ENCODE peak calls at places on chromosomes 11 and 22, in five cellular contexts. One of them, this sample, is unnamed.

GRCh38 chr22:22229683-22230420 is 14.7 kb upstream of the VPREB1 start:
- DNase-seq in choroid plexus epithelial cell: no peak
- DNase-seq in AG04449: no peak
- DNase-seq in CD4-positive, CD25-positive, alpha-beta regulatory T cell: no peak
- DNase-seq in AG09309: no peak
- DNase-seq in this sample: no peak

GRCh38 chr11:124865181-124865901 is at the start of gene ROBO3:
- DNase-seq in choroid plexus epithelial cell: no peak
- DNase-seq in AG04449: no peak
- DNase-seq in CD4-positive, CD25-positive, alpha-beta regulatory T cell: no peak
- DNase-seq in AG09309: no peak
- DNase-seq in this sample: no peak

GRCh38 chr11:112318661-112319060 is 58.0 kb upstream of the PLET1 start:
- DNase-seq in choroid plexus epithelial cell: no peak
- DNase-seq in AG04449: no peak
- DNase-seq in CD4-positive, CD25-positive, alpha-beta regulatory T cell: no peak
- DNase-seq in AG09309: no peak
- DNase-seq in this sample: no peak

GRCh38 chr11:104033561-104033960 is 2.9 kb upstream of the DDI1 start:
- DNase-seq in choroid plexus epithelial cell: peak; percentile 70
- DNase-seq in AG04449: no peak
- DNase-seq in CD4-positive, CD25-positive, alpha-beta regulatory T cell: no peak
- DNase-seq in AG09309: no peak
- DNase-seq in this sample: no peak

GRCh38 chr11:31542862-31543261 is 33.3 kb downstream of the ELP4 start:
- DNase-seq in choroid plexus epithelial cell: no peak
- DNase-seq in AG04449: no peak
- DNase-seq in CD4-positive, CD25-positive, alpha-beta regulatory T cell: no peak
- DNase-seq in AG09309: no peak
- DNase-seq in this sample: no peak

GRCh38 chr11:99020324-99021225 is at the start of gene CNTN5:
- DNase-seq in choroid plexus epithelial cell: peak; percentile 63
- DNase-seq in AG04449: no peak
- DNase-seq in CD4-positive, CD25-positive, alpha-beta regulatory T cell: peak; percentile 1
- DNase-seq in AG09309: no peak
- DNase-seq in this sample: peak; percentile 1

GRCh38 chr22:34588893-34589545 is 476.9 kb upstream of the ISX start:
- DNase-seq in choroid plexus epithelial cell: no peak
- DNase-seq in AG04449: no peak
- DNase-seq in CD4-positive, CD25-positive, alpha-beta regulatory T cell: no peak
- DNase-seq in AG09309: no peak
- DNase-seq in this sample: no peak

GRCh38 chr11:35042906-35043305 is 96.1 kb upstream of the CD44 start:
- DNase-seq in choroid plexus epithelial cell: no peak
- DNase-seq in AG04449: no peak
- DNase-seq in CD4-positive, CD25-positive, alpha-beta regulatory T cell: no peak
- DNase-seq in AG09309: no peak
- DNase-seq in this sample: no peak

GRCh38 chr22:29816539-29816938 is 21.5 kb downstream of the ASCC2 start:
- DNase-seq in choroid plexus epithelial cell: no peak
- DNase-seq in AG04449: no peak
- DNase-seq in CD4-positive, CD25-positive, alpha-beta regulatory T cell: no peak
- DNase-seq in AG09309: no peak
- DNase-seq in this sample: no peak

GRCh38 chr22:19607198-19608113 is 83.2 kb upstream of the CLDN5 start:
- DNase-seq in choroid plexus epithelial cell: peak; percentile 32
- DNase-seq in AG04449: no peak
- DNase-seq in CD4-positive, CD25-positive, alpha-beta regulatory T cell: peak; percentile 60
- DNase-seq in AG09309: no peak
- DNase-seq in this sample: no peak

GRCh38 chr11:32987851-32988250 is 27.8 kb upstream of the DEPDC7 start:
- DNase-seq in choroid plexus epithelial cell: no peak
- DNase-seq in AG04449: no peak
- DNase-seq in CD4-positive, CD25-positive, alpha-beta regulatory T cell: no peak
- DNase-seq in AG09309: no peak
- DNase-seq in this sample: no peak

GRCh38 chr11:84890706-84891105 is 736.4 kb downstream of the DLG2 start:
- DNase-seq in choroid plexus epithelial cell: peak; percentile 35
- DNase-seq in AG04449: no peak
- DNase-seq in CD4-positive, CD25-positive, alpha-beta regulatory T cell: no peak
- DNase-seq in AG09309: no peak
- DNase-seq in this sample: no peak

GRCh38 chr22:35930933-35931332 is 97.7 kb downstream of the RBFOX2 start:
- DNase-seq in choroid plexus epithelial cell: peak; percentile 92
- DNase-seq in AG04449: no peak
- DNase-seq in CD4-positive, CD25-positive, alpha-beta regulatory T cell: peak; percentile 17
- DNase-seq in AG09309: peak; percentile 55
- DNase-seq in this sample: peak; percentile 16

GRCh38 chr11:133986545-133986944 is 29.8 kb upstream of the IGSF9B start:
- DNase-seq in choroid plexus epithelial cell: no peak
- DNase-seq in AG04449: no peak
- DNase-seq in CD4-positive, CD25-positive, alpha-beta regulatory T cell: no peak
- DNase-seq in AG09309: no peak
- DNase-seq in this sample: no peak

GRCh38 chr11:120929664-120930154 is 94.2 kb upstream of the TBCEL start:
- DNase-seq in choroid plexus epithelial cell: peak; percentile 62
- DNase-seq in AG04449: no peak
- DNase-seq in CD4-positive, CD25-positive, alpha-beta regulatory T cell: peak; percentile 48
- DNase-seq in AG09309: no peak
- DNase-seq in this sample: peak; percentile 28

GRCh38 chr11:17927041-17927440 is 85.8 kb downstream of the SERGEF start:
- DNase-seq in choroid plexus epithelial cell: no peak
- DNase-seq in AG04449: no peak
- DNase-seq in CD4-positive, CD25-positive, alpha-beta regulatory T cell: no peak
- DNase-seq in AG09309: no peak
- DNase-seq in this sample: no peak

GRCh38 chr11:11456896-11457295 is 103.8 kb upstream of the CSNK2A3 start:
- DNase-seq in choroid plexus epithelial cell: no peak
- DNase-seq in AG04449: no peak
- DNase-seq in CD4-positive, CD25-positive, alpha-beta regulatory T cell: no peak
- DNase-seq in AG09309: no peak
- DNase-seq in this sample: no peak

GRCh38 chr22:46433318-46433717 is 97.8 kb downstream of the TRMU start:
- DNase-seq in choroid plexus epithelial cell: no peak
- DNase-seq in AG04449: no peak
- DNase-seq in CD4-positive, CD25-positive, alpha-beta regulatory T cell: no peak
- DNase-seq in AG09309: no peak
- DNase-seq in this sample: no peak
- H3K4me3 ChIP-seq in choroid plexus epithelial cell: no peak overlapping the region
- H3K4me3 ChIP-seq in AG04449: no peak overlapping the region
- H3K4me3 ChIP-seq in CD4-positive, CD25-positive, alpha-beta regulatory T cell: no peak overlapping the region
- H3K4me3 ChIP-seq in AG09309: no peak overlapping the region
- H3K4me3 ChIP-seq in this sample: no peak overlapping the region

DNA sequence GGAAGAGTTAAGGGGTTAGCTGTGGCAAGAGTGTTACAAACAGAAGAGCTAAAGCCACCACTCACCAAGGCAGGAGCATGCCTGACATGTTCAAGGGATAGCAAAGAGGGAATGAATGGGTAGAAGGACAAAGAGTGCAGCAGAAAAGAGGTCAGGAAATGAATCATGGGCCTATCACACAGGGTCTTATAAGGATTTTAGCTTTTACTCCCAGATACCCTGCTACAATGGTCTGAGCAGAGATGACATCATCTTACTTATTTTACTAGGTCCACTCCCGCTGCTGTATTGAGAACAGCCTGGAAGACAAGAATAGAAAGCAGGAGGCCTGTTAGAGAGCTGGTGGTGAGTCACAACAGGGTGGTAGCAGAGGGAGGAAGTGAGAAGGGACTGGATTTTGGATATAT is 9.8 kb downstream of the TRAF6 start:
- DNase-seq in choroid plexus epithelial cell: peak; percentile 92
- DNase-seq in AG04449: peak; percentile 63
- DNase-seq in CD4-positive, CD25-positive, alpha-beta regulatory T cell: no peak
- DNase-seq in AG09309: peak; percentile 71
- DNase-seq in this sample: no peak
- H3K4me3 ChIP-seq in choroid plexus epithelial cell: no peak overlapping the region
- H3K4me3 ChIP-seq in AG04449: no peak overlapping the region
- H3K4me3 ChIP-seq in CD4-positive, CD25-positive, alpha-beta regulatory T cell: no peak overlapping the region
- H3K4me3 ChIP-seq in AG09309: no peak overlapping the region
- H3K4me3 ChIP-seq in this sample: no peak overlapping the region

GRCh38 chr22:44615602-44616180 is 86.3 kb upstream of the PRR5 start:
- DNase-seq in choroid plexus epithelial cell: no peak
- DNase-seq in AG04449: no peak
- DNase-seq in CD4-positive, CD25-positive, alpha-beta regulatory T cell: no peak
- DNase-seq in AG09309: no peak
- DNase-seq in this sample: no peak

GRCh38 chr22:44616461-44616860 is 85.5 kb upstream of the PRR5 start:
- DNase-seq in choroid plexus epithelial cell: no peak
- DNase-seq in AG04449: no peak
- DNase-seq in CD4-positive, CD25-positive, alpha-beta regulatory T cell: no peak
- DNase-seq in AG09309: no peak
- DNase-seq in this sample: no peak

GRCh38 chr22:44618400-44618799 is 83.6 kb upstream of the PRR5 start:
- DNase-seq in choroid plexus epithelial cell: no peak
- DNase-seq in AG04449: no peak
- DNase-seq in CD4-positive, CD25-positive, alpha-beta regulatory T cell: no peak
- DNase-seq in AG09309: no peak
- DNase-seq in this sample: no peak

GRCh38 chr22:44617828-44618227 is 84.2 kb upstream of the PRR5 start:
- DNase-seq in choroid plexus epithelial cell: no peak
- DNase-seq in AG04449: no peak
- DNase-seq in CD4-positive, CD25-positive, alpha-beta regulatory T cell: no peak
- DNase-seq in AG09309: no peak
- DNase-seq in this sample: no peak

DNA sequence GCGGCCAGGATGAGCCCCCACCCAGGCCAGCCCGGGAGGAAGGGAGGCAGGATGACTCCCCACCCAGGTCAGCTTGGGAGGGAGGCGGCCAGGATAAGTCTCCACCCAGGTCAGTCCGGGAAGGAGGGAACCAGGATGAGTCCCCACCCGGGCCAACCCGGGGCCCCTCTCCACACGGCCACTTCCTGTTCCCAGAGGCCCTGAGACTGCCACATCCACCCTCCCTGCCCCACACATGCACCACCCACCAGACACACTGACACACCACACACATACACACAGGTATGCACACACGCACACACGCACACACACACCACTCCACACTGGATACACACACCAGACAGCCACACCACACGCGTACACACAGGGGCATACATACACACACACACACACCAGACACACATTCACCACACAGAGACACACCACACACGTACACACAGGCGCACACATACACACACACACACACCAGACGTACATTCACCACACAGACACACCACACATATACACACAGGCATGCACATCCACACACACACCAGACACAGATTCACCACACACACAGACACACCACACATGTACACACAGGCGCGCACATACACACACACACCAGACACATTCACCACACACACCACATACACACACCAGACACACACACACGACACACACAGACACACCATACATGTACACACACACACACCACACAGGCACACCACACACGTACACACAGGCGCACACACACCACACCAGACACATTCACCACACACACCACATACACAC is 84.9 kb upstream of the PRR5 start:
- DNase-seq in choroid plexus epithelial cell: no peak
- DNase-seq in AG04449: no peak
- DNase-seq in CD4-positive, CD25-positive, alpha-beta regulatory T cell: no peak
- DNase-seq in AG09309: no peak
- DNase-seq in this sample: no peak
- H3K4me3 ChIP-seq in choroid plexus epithelial cell: no peak overlapping the region
- H3K4me3 ChIP-seq in AG04449: no peak overlapping the region
- H3K4me3 ChIP-seq in CD4-positive, CD25-positive, alpha-beta regulatory T cell: no peak overlapping the region
- H3K4me3 ChIP-seq in AG09309: no peak overlapping the region
- H3K4me3 ChIP-seq in this sample: no peak overlapping the region

DNA sequence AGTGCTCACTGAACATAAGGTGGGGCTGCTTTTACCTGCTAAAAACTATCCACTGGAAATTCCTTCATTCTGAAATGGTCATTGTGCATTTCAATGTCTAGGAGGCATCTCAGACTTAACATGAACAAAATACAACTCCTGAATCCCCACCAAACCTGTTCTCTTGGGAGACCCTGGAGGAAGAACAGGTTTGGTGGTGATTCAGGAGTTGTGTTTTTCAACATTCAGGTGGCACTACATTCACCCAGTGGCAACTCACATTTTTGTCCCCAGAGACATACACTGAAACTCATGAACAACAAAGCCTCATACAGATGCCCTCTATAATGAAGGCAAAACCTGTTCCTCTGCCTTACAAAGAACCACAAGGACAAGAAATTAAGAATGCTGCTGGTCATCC is 64.3 kb upstream of the CYP2D6 start:
- DNase-seq in choroid plexus epithelial cell: no peak
- DNase-seq in AG04449: no peak
- DNase-seq in CD4-positive, CD25-positive, alpha-beta regulatory T cell: no peak
- DNase-seq in AG09309: no peak
- DNase-seq in this sample: no peak
- H3K4me3 ChIP-seq in choroid plexus epithelial cell: no peak overlapping the region
- H3K4me3 ChIP-seq in AG04449: no peak overlapping the region
- H3K4me3 ChIP-seq in CD4-positive, CD25-positive, alpha-beta regulatory T cell: no peak overlapping the region
- H3K4me3 ChIP-seq in AG09309: no peak overlapping the region
- H3K4me3 ChIP-seq in this sample: no peak overlapping the region

GRCh38 chr11:1460994-1461805 is 25.4 kb downstream of the MOB2 start:
- DNase-seq in choroid plexus epithelial cell: no peak
- DNase-seq in AG04449: no peak
- DNase-seq in CD4-positive, CD25-positive, alpha-beta regulatory T cell: no peak
- DNase-seq in AG09309: no peak
- DNase-seq in this sample: no peak
- H3K4me3 ChIP-seq in choroid plexus epithelial cell: no peak overlapping the region
- H3K4me3 ChIP-seq in AG04449: no peak overlapping the region
- H3K4me3 ChIP-seq in CD4-positive, CD25-positive, alpha-beta regulatory T cell: no peak overlapping the region
- H3K4me3 ChIP-seq in AG09309: no peak overlapping the region
- H3K4me3 ChIP-seq in this sample: no peak overlapping the region

GRCh38 chr22:31340360-31340759 is 5.8 kb downstream of the PATZ1 start:
- DNase-seq in choroid plexus epithelial cell: no peak
- DNase-seq in AG04449: no peak
- DNase-seq in CD4-positive, CD25-positive, alpha-beta regulatory T cell: no peak
- DNase-seq in AG09309: no peak
- DNase-seq in this sample: no peak

GRCh38 chr22:31341386-31342088 is 4.6 kb downstream of the PATZ1 start:
- DNase-seq in choroid plexus epithelial cell: no peak
- DNase-seq in AG04449: no peak
- DNase-seq in CD4-positive, CD25-positive, alpha-beta regulatory T cell: no peak
- DNase-seq in AG09309: no peak
- DNase-seq in this sample: no peak

GRCh38 chr22:31337178-31337577 is 9.0 kb downstream of the PATZ1 start:
- DNase-seq in choroid plexus epithelial cell: peak; percentile 31
- DNase-seq in AG04449: no peak
- DNase-seq in CD4-positive, CD25-positive, alpha-beta regulatory T cell: peak; percentile 30
- DNase-seq in AG09309: no peak
- DNase-seq in this sample: no peak

GRCh38 chr22:31340765-31341247 is 5.3 kb downstream of the PATZ1 start:
- DNase-seq in choroid plexus epithelial cell: no peak
- DNase-seq in AG04449: no peak
- DNase-seq in CD4-positive, CD25-positive, alpha-beta regulatory T cell: no peak
- DNase-seq in AG09309: no peak
- DNase-seq in this sample: no peak

GRCh38 chr22:31339148-31339832 is 6.9 kb downstream of the PATZ1 start:
- DNase-seq in choroid plexus epithelial cell: no peak
- DNase-seq in AG04449: no peak
- DNase-seq in CD4-positive, CD25-positive, alpha-beta regulatory T cell: no peak
- DNase-seq in AG09309: no peak
- DNase-seq in this sample: no peak
- H3K4me3 ChIP-seq in choroid plexus epithelial cell: no peak overlapping the region
- H3K4me3 ChIP-seq in AG04449: no peak overlapping the region
- H3K4me3 ChIP-seq in CD4-positive, CD25-positive, alpha-beta regulatory T cell: no peak overlapping the region
- H3K4me3 ChIP-seq in AG09309: no peak overlapping the region
- H3K4me3 ChIP-seq in this sample: no peak overlapping the region